ENCODE peak calls at places on chromosomes 11 and 22, in five cellular contexts. S is HepG2; V is CD8-positive, alpha-beta T cell; U is choroid plexus epithelial cell; O is endothelial cell of umbilical vein. E is an unnamed sample.

GRCh38 chr11:103862049-103862826 is 174.2 kb upstream of the DDI1 start:
- DNase-seq in S (no peak), V (no peak), U (no peak), O (no peak), E (no peak)

GRCh38 chr11:61109671-61110070 is 7.4 kb downstream of the CD5 start:
- DNase-seq in S (no peak), V (no peak), U (no peak), O (no peak), E (no peak)

GRCh38 chr22:27405672-27406388 is 395.7 kb downstream of the MN1 start:
- DNase-seq in S (peak; percentile 16), V (no peak), U (peak; percentile 60), O (peak; percentile 43), E (peak; percentile 38)

GRCh38 chr11:65506770-65507485 is 8.1 kb downstream of the MALAT1 start:
- DNase-seq in S (no peak), V (peak; percentile 60), U (peak; percentile 94), O (peak; percentile 61), E (peak; percentile 64)

GRCh38 chr11:109998921-109999320 is 94.3 kb upstream of the ZC3H12C start:
- DNase-seq in S (no peak), V (no peak), U (no peak), O (no peak), E (no peak)

GRCh38 chr11:76978818-76979217 is 55.4 kb upstream of the B3GNT6 start:
- DNase-seq in S (no peak), V (no peak), U (no peak), O (no peak), E (no peak)

GRCh38 chr11:69367211-69367964 is 73.4 kb downstream of the MYEOV start:
- DNase-seq in S (no peak), V (no peak), U (no peak), O (peak; percentile 15), E (no peak)

GRCh38 chr11:68052137-68052873 is 13.5 kb downstream of the TCIRG1 start:
- DNase-seq in S (no peak), V (no peak), U (no peak), O (no peak), E (no peak)

GRCh38 chr22:44540756-44541670 is 43.0 kb upstream of the RTL6 start:
- DNase-seq in S (no peak), V (no peak), U (no peak), O (no peak), E (no peak)

GRCh38 chr22:35726933-35727332 is 9.3 kb downstream of the APOL5 start:
- DNase-seq in S (no peak), V (no peak), U (no peak), O (no peak), E (no peak)

GRCh38 chr11:15034687-15035267 is 38.6 kb upstream of the CALCB start:
- DNase-seq in S (no peak), V (no peak), U (no peak), O (no peak), E (no peak)

GRCh38 chr11:42631223-42631843 is 680.5 kb upstream of the API5 start:
- DNase-seq in S (peak; percentile 12), V (no peak), U (peak; percentile 2), O (peak; percentile 33), E (peak; percentile 21)
- TF ChIP-seq CTCF in S (peak; percentile 22), V (no peak), U (no peak), O (no peak), E (no peak)

DNA sequence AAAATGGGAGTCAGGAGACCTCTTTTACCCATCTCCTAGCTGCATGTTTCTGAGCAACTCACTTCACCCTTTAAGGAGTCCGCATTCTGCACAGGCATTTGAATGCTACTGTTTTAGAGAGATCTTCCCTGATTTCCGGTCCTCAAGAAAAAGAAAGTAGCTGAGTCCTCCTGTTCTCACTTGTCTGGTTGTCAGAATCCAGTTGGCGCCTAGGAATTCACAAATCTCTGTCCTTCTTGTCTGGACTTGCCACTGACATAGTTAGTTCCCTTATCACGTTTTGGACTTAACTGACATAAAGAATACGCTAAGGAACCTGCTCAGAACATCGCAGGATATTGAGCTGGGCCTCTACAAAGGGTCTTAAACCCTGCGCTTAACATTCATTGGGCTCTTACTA is 61.3 kb upstream of the OR5P2 start:
- DNase-seq in S (no peak), V (no peak), U (no peak), O (no peak), E (no peak)
- H3K4me3 ChIP-seq in S (no peak overlapping the region), V (no peak overlapping the region), U (no peak overlapping the region), O (no peak overlapping the region), E (no peak overlapping the region)

GRCh38 chr11:118295834-118296454 is 8.6 kb upstream of the CD3E start:
- DNase-seq in S (peak; percentile 28), V (peak; percentile 52), U (peak; percentile 58), O (peak; percentile 59), E (peak; percentile 6)
- TF ChIP-seq CTCF in S (peak; percentile 67), V (peak; percentile 64), U (peak; percentile 78), O (peak; percentile 52), E (peak; percentile 57)

GRCh38 chr11:45457649-45458048 is 171.5 kb upstream of the SYT13 start:
- DNase-seq in S (no peak), V (no peak), U (peak; percentile 92), O (no peak), E (peak; percentile 74)
- H3K4me3 ChIP-seq in S (no peak overlapping the region), V (no peak overlapping the region), U (no peak overlapping the region), O (no peak overlapping the region), E (no peak overlapping the region)

GRCh38 chr11:17631702-17632365 is 84.8 kb downstream of the OTOG start:
- DNase-seq in S (no peak), V (no peak), U (no peak), O (no peak), E (no peak)
- TF ChIP-seq CTCF in S (no peak), V (no peak), U (no peak), O (no peak), E (no peak)

DNA sequence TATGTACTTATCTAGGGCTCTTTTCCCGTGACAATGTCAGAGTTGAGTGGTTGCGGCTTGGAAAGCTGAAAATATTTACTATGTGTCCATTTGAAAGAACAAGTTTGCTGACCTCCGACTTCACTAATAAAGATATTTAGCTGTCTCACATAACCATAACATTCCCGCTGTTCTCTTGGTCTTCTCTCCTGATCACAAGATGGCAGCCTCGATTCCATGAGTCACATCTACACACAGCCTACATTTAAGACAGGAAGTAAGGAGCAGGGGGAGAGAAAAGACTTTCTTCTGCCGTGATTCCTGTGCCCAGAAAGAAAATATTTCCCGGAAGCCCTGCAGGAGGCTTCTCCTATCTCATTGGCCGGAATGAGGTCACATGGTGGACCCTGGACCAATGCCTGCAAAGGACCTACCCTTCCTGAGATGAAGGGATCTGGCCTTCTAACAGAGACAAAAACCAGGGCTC is 47.4 kb upstream of the SYT13 start:
- DNase-seq in S (peak; percentile 15), V (no peak), U (peak; percentile 93), O (peak; percentile 49), E (peak; percentile 43)
- H3K4me3 ChIP-seq in S (no peak overlapping the region), V (no peak overlapping the region), U (peak overlapping the region; percentile 31), O (no peak overlapping the region), E (no peak overlapping the region)

GRCh38 chr11:40130427-40130826 is 1329.0 kb downstream of the LRRC4C start:
- DNase-seq in S (no peak), V (no peak), U (no peak), O (no peak), E (no peak)
- TF ChIP-seq CTCF in S (peak; percentile 12), V (no peak), U (no peak), O (no peak), E (peak; percentile 15)

E was measured in astrocyte of the spinal cord.